ENCODE peak calls at places on chromosomes 13 and 19, in four cellular contexts. A is H1, B is GM12891, M is HepG2. E is an unnamed sample.
A peak's percentile ranks its signal among the peaks of the same experiment; 100 is the strongest.

GRCh38 chr13:87147076-87147475 is 524.1 kb upstream of the SLITRK5 start:
- DNase-seq in M (no peak), A (no peak), B (no peak), E (no peak)

GRCh38 chr13:94056362-94056990 is 423.0 kb downstream of the DCT start:
- DNase-seq in B (no peak), M (no peak), A (no peak), E (no peak)

GRCh38 chr13:50410921-50411712 is 395.9 kb downstream of the KCNRG start:
- DNase-seq in A (no peak), B (no peak), M (peak; percentile 22), E (no peak)

GRCh38 chr13:76023644-76024043 is 387.5 kb downstream of the LMO7 start:
- DNase-seq in A (no peak), B (no peak), M (no peak), E (no peak)

GRCh38 chr13:50400930-50401553 is 385.8 kb downstream of the KCNRG start:
- DNase-seq in B (no peak), M (peak; percentile 5), A (no peak), E (no peak)

GRCh38 chr13:109465151-109465550 is 321.2 kb downstream of the IRS2 start:
- DNase-seq in B (no peak), M (no peak), A (no peak), E (no peak)

GRCh38 chr19:5623397-5624153 is 692 bp downstream of the SAFB start:
- DNase-seq in A (no peak), M (no peak), B (no peak), E (no peak)

GRCh38 chr19:54094601-54095000 is 6.0 kb downstream of the OSCAR start:
- DNase-seq in M (no peak), A (no peak), B (no peak), E (no peak)

GRCh38 chr19:45862564-45863334 is at the start of gene SYMPK:
- DNase-seq in M (peak; percentile 98), B (peak; percentile 100), A (peak; percentile 97), E (peak; percentile 100)
- TF ChIP-seq POLR2A in M (no peak), B (peak; percentile 83), A (peak; percentile 90), E (peak; percentile 87)

DNA sequence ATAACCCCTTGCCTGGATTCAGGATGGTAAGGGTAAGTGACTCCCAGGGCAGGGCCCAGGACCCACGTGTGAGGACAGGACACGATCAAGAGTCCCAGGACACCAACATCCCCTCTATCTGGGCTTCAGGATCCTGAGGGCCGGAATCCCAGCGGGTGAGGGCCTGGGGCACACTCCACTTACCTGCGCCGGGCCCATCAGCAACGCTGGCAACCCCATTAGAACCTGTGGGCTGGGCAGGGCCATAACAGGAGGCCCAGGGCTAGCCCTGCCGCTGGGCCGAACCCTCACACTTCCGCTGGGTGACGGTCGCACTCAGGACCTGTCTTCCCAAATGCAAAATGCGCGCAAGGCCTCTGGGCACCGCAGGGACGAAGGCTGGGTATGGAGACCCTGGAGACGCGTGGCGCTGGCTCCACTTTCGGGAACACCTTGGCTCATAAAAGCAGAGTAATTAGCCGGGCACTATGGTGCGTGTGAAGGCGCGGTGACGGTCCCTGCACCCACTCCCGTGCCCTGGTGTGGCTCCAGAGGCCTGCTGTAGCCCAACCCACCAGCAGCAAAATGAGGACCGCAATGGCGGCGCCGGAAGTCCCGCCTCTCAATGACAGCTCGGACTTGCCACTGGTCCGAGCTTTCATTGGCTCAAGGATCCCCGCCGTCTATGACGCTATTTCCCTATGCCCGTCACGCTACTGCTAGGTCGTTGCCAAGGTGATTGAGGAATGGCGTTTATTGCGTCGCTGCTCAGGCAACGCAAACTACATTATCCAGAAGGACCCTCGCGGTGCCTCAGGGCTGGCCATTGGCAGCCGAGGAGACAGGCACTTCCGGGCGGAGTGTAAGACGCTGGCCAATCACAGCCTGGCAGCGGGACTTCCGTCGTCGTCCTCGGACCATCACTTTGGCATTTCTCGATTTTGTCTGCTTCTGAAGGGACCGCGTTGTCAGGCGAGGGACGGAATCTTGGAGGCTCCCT is at the start of gene ZNF132:
- DNase-seq in B (peak; percentile 98), M (no peak), A (peak; percentile 78), E (peak; percentile 90)
- TF ChIP-seq TAF1 in B (peak; percentile 71), M (no peak), A (peak; percentile 44), E (no peak)

DNA sequence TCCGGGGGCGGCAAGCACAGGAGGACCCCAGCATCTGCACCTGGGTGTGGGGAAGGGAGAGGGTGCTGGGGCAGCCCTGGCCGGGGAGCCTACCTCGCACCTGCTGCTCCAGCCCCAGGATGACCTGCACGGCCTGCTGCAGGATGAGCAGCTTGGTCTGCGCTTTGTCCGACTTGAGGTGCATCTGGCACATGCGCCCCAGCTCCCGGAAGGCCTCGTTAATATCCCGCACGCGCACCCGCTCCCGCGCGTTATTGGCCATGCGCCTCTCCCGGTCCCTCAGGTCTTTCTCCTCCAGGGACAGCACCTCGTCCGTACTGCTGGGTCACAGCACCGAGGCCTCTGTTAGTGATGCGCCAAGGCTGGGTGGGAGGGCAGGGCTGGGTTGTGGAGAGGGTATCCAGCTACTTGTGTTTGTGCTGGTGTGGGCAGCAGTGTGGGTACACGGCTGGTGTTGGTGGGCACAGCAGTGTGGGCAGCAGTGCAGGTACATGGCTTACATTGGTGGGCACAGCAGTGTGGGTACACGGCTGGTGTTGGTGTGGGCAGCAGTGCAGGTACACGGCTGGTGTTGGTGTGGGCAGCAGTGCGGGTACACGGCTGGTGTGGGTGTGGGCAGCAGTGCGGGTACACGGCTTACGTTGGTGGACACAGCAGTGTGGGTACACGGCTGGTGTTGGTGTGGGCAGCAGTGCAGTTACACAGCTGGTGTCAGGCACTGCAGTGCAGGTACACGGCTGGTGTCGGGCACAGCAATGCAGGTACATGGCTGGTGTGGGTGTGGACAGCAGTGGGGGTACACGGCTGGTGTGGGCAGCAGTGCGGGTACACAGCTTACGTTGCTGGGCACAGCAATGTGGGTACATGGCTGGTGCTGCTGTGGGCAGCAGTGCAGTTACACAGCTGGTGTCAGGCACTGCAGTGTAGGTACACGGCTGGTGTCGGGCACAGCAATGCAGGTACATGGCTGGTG is 7.1 kb upstream of the UQCR11 start:
- DNase-seq in B (no peak), M (no peak), A (no peak), E (no peak)
- TF ChIP-seq POLR2AphosphoS5 in B (no peak), M (no peak), A (peak; percentile 56), E (peak; percentile 39)

DNA sequence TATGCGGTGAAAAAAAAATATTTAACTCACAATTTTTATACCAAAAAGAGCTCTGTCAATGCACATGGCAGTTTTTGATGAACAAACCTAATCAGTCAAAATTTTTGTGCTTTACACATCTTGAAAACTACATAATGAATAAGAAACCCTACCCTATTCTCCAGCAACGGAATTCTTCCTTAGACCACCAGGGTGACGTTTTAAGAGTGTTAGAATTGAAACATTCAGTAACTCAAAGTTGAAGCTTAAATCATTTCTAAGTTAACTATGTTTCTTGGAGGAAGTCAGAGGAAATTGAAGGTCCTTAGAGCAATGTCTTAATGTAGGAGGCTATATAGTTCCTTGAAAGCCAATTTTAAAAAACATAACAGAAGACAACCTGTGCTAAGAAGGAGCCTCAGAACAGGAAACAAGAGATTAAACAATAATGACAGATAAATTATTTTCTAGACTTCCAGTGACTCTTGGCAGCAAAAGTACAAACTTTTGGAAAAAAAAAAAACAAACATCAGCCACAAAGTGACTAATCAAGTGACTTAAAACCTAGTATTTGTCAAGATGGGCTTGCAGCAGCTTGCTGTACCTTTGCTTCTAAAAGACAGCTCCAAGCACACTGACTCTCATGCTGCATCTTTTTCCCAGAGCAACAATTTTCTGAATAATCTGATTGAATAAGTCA is 6.2 kb downstream of the SPRY2 start:
- DNase-seq in M (no peak), A (no peak), B (no peak), E (no peak)
- TF ChIP-seq POLR2A in M (no peak), A (no peak), B (no peak), E (no peak)